ENCODE peak calls at places on chromosome 11, in ten cellular contexts. W, M, L, C, Q, P, I, R, X and Z are unnamed samples.

GRCh38 chr11:45082744-45083543 is 63.5 kb upstream of the PRDM11 start:
- DNase-seq in W (peak), M (no peak), L (no peak), C (no peak), Q (no peak), P (no peak), I (no peak), R (no peak), X (no peak), Z (no peak)

GRCh38 chr11:79481795-79482194 is 41.0 kb upstream of the TENM4 start:
- DNase-seq in W (no peak), M (no peak), L (no peak), C (no peak), Q (no peak), P (no peak), I (no peak), R (no peak), X (no peak), Z (no peak)

GRCh38 chr11:83709434-83709833 is 423.3 kb upstream of the CCDC90B start:
- DNase-seq in W (no peak), M (no peak), L (no peak), C (no peak), Q (no peak), P (no peak), I (no peak), R (no peak), X (no peak), Z (no peak)

GRCh38 chr11:2266586-2267305 is 3.6 kb downstream of the ASCL2 start:
- DNase-seq in W (no peak), M (no peak), L (no peak), C (no peak), Q (no peak), P (no peak), I (no peak), R (no peak), X (no peak), Z (no peak)

GRCh38 chr11:8671242-8671641 is 11.2 kb downstream of the TRIM66 start:
- DNase-seq in W (no peak), M (peak), L (no peak), C (peak), Q (no peak), P (peak), I (peak), R (no peak), X (peak), Z (no peak)

GRCh38 chr11:78347956-78348355 is 69.7 kb downstream of the GAB2 start:
- DNase-seq in W (no peak), M (no peak), L (no peak), C (no peak), Q (no peak), P (no peak), I (no peak), R (no peak), X (no peak), Z (no peak)

GRCh38 chr11:116791002-116791812 is 472 bp downstream of the APOA5 start:
- DNase-seq in W (peak), M (peak), L (peak), C (peak), Q (peak), P (peak), I (peak), R (peak), X (peak), Z (peak)

GRCh38 chr11:2762451-2762850 is 62.7 kb upstream of the KCNQ1OT1 start:
- DNase-seq in W (peak), M (no peak), L (no peak), C (no peak), Q (no peak), P (no peak), I (no peak), R (no peak), X (no peak), Z (no peak)

GRCh38 chr11:82024760-82025159 is 708.9 kb downstream of the FAM181B start:
- DNase-seq in W (no peak), M (no peak), L (no peak), C (no peak), Q (no peak), P (no peak), I (no peak), R (no peak), X (no peak), Z (no peak)

GRCh38 chr11:86954288-86955110 is 696 bp downstream of the FZD4 start:
- DNase-seq in W (no peak), M (no peak), L (no peak), C (no peak), Q (peak), P (peak), I (peak), R (peak), X (no peak), Z (no peak)

GRCh38 chr11:28243057-28243456 is 134.9 kb downstream of the METTL15 start:
- DNase-seq in W (no peak), M (no peak), L (no peak), C (no peak), Q (no peak), P (no peak), I (no peak), R (no peak), X (peak), Z (no peak)

GRCh38 chr11:83827940-83828554 is 541.9 kb upstream of the CCDC90B start:
- DNase-seq in W (no peak), M (peak), L (no peak), C (no peak), Q (no peak), P (peak), I (no peak), R (no peak), X (peak), Z (no peak)

GRCh38 chr11:26632691-26633159 is 60.7 kb upstream of the MUC15 start:
- DNase-seq in W (no peak), M (no peak), L (no peak), C (no peak), Q (no peak), P (no peak), I (no peak), R (no peak), X (no peak), Z (no peak)

GRCh38 chr11:7905961-7906429 is 25.1 kb downstream of the OR10A6 start:
- DNase-seq in W (no peak), M (peak), L (no peak), C (no peak), Q (peak), P (no peak), I (no peak), R (no peak), X (no peak), Z (no peak)

GRCh38 chr11:30365793-30366517 is 43.1 kb downstream of the ARL14EP start:
- DNase-seq in W (no peak), M (no peak), L (no peak), C (no peak), Q (no peak), P (no peak), I (no peak), R (no peak), X (no peak), Z (no peak)

GRCh38 chr11:130908770-130909625 is 7.3 kb downstream of the SNX19 start:
- DNase-seq in W (no peak), M (peak), L (no peak), C (no peak), Q (no peak), P (peak), I (no peak), R (no peak), X (peak), Z (no peak)

GRCh38 chr11:57601297-57601696 is 3.8 kb downstream of the SERPING1 start:
- DNase-seq in W (no peak), M (no peak), L (no peak), C (no peak), Q (no peak), P (no peak), I (no peak), R (no peak), X (no peak), Z (no peak)

GRCh38 chr11:57277845-57278720 is 41.0 kb upstream of the APLNR start:
- DNase-seq in W (no peak), M (peak), L (peak), C (peak), Q (peak), P (peak), I (peak), R (peak), X (peak), Z (peak)

GRCh38 chr11:34890812-34891211 is 25.4 kb downstream of the APIP start:
- DNase-seq in W (no peak), M (peak), L (no peak), C (no peak), Q (no peak), P (peak), I (no peak), R (no peak), X (peak), Z (no peak)
- TF ChIP-seq CTCF in W (peak), M (peak), L (peak), C (peak), Q (peak), P (peak), I (no peak), R (peak), X (peak), Z (peak)

DNA sequence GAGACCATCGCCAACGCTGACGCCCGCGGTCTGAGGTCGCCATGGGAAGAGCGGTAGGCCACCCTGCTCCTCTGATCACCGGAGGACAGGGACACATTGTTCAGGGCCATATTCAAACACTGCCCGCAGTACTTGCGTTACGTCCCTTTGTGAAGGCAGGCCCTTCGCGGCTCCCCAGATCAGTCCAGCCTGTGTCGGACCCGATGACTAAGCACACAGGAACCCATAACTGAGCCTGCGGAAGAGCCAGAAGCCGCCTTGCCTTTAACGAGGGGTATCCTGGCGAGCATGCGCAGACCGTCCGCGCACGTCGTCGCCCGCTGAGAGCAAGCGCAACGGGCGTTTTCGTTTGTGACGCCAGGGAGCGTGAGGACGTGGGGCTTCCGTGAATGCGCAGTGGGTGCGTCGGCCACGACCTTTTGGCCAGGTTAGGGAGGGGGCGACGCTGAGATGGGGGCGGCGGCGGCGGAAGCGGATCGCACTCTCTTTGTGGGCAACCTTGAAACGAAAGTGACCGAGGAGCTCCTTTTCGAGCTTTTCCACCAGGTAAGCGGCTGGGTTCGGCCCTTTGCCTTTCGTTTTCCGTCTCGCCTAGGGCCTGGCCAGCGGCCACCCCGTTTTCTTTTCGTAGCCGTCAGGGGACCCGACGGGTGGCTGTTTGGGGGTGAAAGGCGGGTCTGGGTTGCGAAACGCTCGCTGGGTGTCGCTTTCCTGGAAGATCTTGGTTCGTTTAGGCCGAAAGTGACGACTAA is at the start of the genes C11orf71 and RBM7:
- DNase-seq in W (peak), M (peak), L (peak), C (peak), Q (peak), P (peak), I (peak), R (peak), X (peak), Z (peak)
- TF ChIP-seq CTCF in W (no peak), M (no peak), L (no peak), C (no peak), Q (peak), P (no peak), I (no peak), R (no peak), X (no peak), Z (no peak)

GRCh38 chr11:59615637-59616395 is at the start of gene OSBP:
- DNase-seq in W (peak), M (peak), L (peak), C (peak), Q (peak), P (peak), I (peak), R (peak), X (peak), Z (peak)
- TF ChIP-seq CTCF in W (no peak), M (no peak), L (peak), C (no peak), Q (peak), P (no peak), I (peak), R (no peak), X (no peak), Z (no peak)

DNA sequence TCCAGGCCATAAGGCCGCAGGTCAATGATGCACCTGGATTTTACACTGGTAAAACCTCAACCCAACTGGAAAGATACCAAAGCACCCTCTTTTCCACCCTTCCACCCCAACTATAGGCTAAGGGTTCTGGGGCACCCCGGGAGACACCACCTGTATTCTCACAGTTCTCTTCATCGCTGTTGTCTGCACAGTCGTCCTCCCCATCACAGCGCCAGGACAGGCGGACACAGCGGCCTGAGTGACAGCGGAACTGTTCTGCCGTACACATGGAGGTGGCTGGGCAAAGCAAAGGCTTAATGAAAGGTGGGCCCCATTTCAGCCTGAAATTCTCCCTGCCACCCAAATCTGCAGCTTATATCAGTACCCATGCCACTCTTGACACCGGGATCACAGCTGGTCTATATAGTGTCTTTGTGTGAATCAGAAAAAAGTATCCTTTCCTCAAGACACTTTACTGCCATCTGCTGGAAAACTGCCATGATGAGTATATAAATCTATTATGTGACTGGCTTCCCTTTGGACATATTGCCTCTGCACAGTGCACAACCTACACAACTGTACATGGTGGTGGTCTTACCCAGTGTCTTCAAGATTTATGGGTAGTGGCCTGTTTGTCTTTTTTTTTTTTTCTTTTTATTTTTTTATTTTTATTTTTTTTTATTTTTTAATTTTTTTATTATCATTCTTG is 21.5 kb downstream of the LRP4 start:
- DNase-seq in W (no peak), M (peak), L (no peak), C (no peak), Q (no peak), P (peak), I (no peak), R (no peak), X (peak), Z (no peak)
- TF ChIP-seq CTCF in W (no peak), M (peak), L (no peak), C (peak), Q (no peak), P (peak), I (no peak), R (peak), X (peak), Z (peak)

DNA sequence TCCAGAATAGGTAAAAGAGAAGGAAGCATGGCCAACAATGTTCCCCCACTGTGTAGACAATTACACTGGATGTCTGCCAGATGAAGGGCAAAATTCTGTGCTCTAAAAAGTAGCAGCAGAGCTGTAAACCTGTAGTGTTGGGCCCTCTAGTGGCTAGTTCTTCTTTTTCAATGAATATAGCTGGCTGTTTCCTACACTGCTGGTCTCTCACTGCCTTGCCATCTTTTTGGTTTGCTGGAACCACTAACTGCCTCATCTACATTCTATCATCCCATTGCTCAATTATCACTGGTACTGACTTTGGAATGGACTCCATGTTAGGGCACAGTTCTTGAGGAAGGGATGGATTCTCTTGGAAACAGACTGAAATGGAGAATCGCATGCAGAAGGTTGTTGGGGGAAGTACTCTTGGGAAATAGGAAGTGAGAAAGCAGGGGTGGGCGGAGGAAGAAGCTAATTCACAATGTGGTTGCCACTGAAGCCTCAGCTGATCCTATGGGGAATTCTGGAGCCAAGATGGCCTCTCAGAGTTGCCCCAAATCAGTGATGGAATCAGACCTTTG is 17.9 kb downstream of the KCNE3 start:
- DNase-seq in W (peak), M (peak), L (no peak), C (peak), Q (no peak), P (peak), I (no peak), R (peak), X (peak), Z (no peak)
- TF ChIP-seq CTCF in W (peak), M (peak), L (peak), C (peak), Q (peak), P (peak), I (peak), R (peak), X (peak), Z (peak)

GRCh38 chr11:119591836-119592310 is 137.1 kb downstream of the NECTIN1 start:
- DNase-seq in W (no peak), M (peak), L (no peak), C (no peak), Q (no peak), P (no peak), I (no peak), R (no peak), X (no peak), Z (no peak)
- TF ChIP-seq CTCF in W (no peak), M (no peak), L (no peak), C (no peak), Q (no peak), P (no peak), I (no peak), R (no peak), X (no peak), Z (no peak)